ENCODE peak calls at places on chromosomes 7 and 10, in nine cellular contexts. One of them, this sample, is unnamed.
A peak's percentile ranks its signal among the peaks of the same experiment; 100 is the strongest.

GRCh38 chr10:1688531-1688930 is 48.8 kb downstream of the ADARB2 start:
- DNase-seq in uterus: no peak
- DNase-seq in neuronal stem cell: no peak
- DNase-seq in thoracic aorta: no peak
- DNase-seq in gastrocnemius medialis: no peak
- DNase-seq in transverse colon: no peak
- DNase-seq in K562: no peak
- DNase-seq in vagina: no peak
- DNase-seq in PC-3: no peak
- DNase-seq in this sample: no peak

GRCh38 chr7:143901360-143901709 is 641 bp downstream of the TCAF1 start:
- DNase-seq in uterus: peak; percentile 45
- DNase-seq in vagina: no peak
- DNase-seq in transverse colon: peak; percentile 33
- DNase-seq in thoracic aorta: no peak
- DNase-seq in neuronal stem cell: peak; percentile 56
- DNase-seq in K562: no peak
- DNase-seq in PC-3: no peak
- DNase-seq in gastrocnemius medialis: peak; percentile 19
- DNase-seq in this sample: no peak

GRCh38 chr7:94223375-94224084 is 171.2 kb upstream of the COL1A2 start:
- DNase-seq in uterus: no peak
- DNase-seq in transverse colon: no peak
- DNase-seq in vagina: no peak
- DNase-seq in PC-3: peak; percentile 63
- DNase-seq in gastrocnemius medialis: no peak
- DNase-seq in thoracic aorta: no peak
- DNase-seq in neuronal stem cell: peak; percentile 47
- DNase-seq in K562: no peak
- DNase-seq in this sample: peak; percentile 79

GRCh38 chr10:101000602-101000991 is 989 bp downstream of the LZTS2 start:
- DNase-seq in thoracic aorta: no peak
- DNase-seq in gastrocnemius medialis: no peak
- DNase-seq in PC-3: no peak
- DNase-seq in neuronal stem cell: no peak
- DNase-seq in vagina: no peak
- DNase-seq in K562: peak; percentile 27
- DNase-seq in transverse colon: peak; percentile 25
- DNase-seq in uterus: peak; percentile 34
- DNase-seq in this sample: no peak

GRCh38 chr10:131818510-131819234 is 82.1 kb upstream of the PPP2R2D start:
- DNase-seq in vagina: peak; percentile 94
- DNase-seq in gastrocnemius medialis: no peak
- DNase-seq in K562: no peak
- DNase-seq in PC-3: no peak
- DNase-seq in transverse colon: no peak
- DNase-seq in thoracic aorta: no peak
- DNase-seq in uterus: no peak
- DNase-seq in neuronal stem cell: no peak
- DNase-seq in this sample: no peak

GRCh38 chr7:44537442-44537841 is 3.7 kb downstream of the NPC1L1 start:
- DNase-seq in uterus: no peak
- DNase-seq in PC-3: no peak
- DNase-seq in vagina: no peak
- DNase-seq in gastrocnemius medialis: no peak
- DNase-seq in K562: no peak
- DNase-seq in thoracic aorta: no peak
- DNase-seq in transverse colon: no peak
- DNase-seq in neuronal stem cell: no peak
- DNase-seq in this sample: no peak

GRCh38 chr7:44087914-44088838 is 5.8 kb upstream of the POLM start:
- DNase-seq in uterus: peak; percentile 68
- DNase-seq in thoracic aorta: peak; percentile 72
- DNase-seq in vagina: no peak
- DNase-seq in transverse colon: no peak
- DNase-seq in PC-3: peak; percentile 52
- DNase-seq in K562: no peak
- DNase-seq in neuronal stem cell: no peak
- DNase-seq in gastrocnemius medialis: peak; percentile 55
- DNase-seq in this sample: no peak

GRCh38 chr10:69876286-69876685 is 74.6 kb downstream of the COL13A1 start:
- DNase-seq in PC-3: no peak
- DNase-seq in uterus: no peak
- DNase-seq in thoracic aorta: no peak
- DNase-seq in K562: no peak
- DNase-seq in vagina: no peak
- DNase-seq in gastrocnemius medialis: no peak
- DNase-seq in transverse colon: no peak
- DNase-seq in neuronal stem cell: no peak
- DNase-seq in this sample: no peak

GRCh38 chr7:16502303-16502702 is 24.3 kb upstream of the LRRC72 start:
- DNase-seq in uterus: no peak
- DNase-seq in vagina: no peak
- DNase-seq in thoracic aorta: no peak
- DNase-seq in gastrocnemius medialis: no peak
- DNase-seq in K562: no peak
- DNase-seq in neuronal stem cell: no peak
- DNase-seq in PC-3: no peak
- DNase-seq in transverse colon: no peak
- DNase-seq in this sample: no peak

GRCh38 chr7:79403879-79404278 is 49.6 kb downstream of the MAGI2 start:
- DNase-seq in thoracic aorta: no peak
- DNase-seq in gastrocnemius medialis: no peak
- DNase-seq in K562: no peak
- DNase-seq in vagina: no peak
- DNase-seq in transverse colon: no peak
- DNase-seq in uterus: no peak
- DNase-seq in neuronal stem cell: no peak
- DNase-seq in PC-3: no peak
- DNase-seq in this sample: no peak

GRCh38 chr7:155464183-155464582 is 6.3 kb downstream of the EN2 start:
- DNase-seq in neuronal stem cell: no peak
- DNase-seq in uterus: no peak
- DNase-seq in transverse colon: no peak
- DNase-seq in K562: no peak
- DNase-seq in vagina: no peak
- DNase-seq in gastrocnemius medialis: no peak
- DNase-seq in PC-3: no peak
- DNase-seq in thoracic aorta: no peak
- DNase-seq in this sample: no peak

GRCh38 chr7:100942038-100942774 is 7.1 kb upstream of the MUC3A start:
- DNase-seq in uterus: no peak
- DNase-seq in gastrocnemius medialis: no peak
- DNase-seq in PC-3: peak; percentile 93
- DNase-seq in neuronal stem cell: no peak
- DNase-seq in transverse colon: peak; percentile 42
- DNase-seq in K562: no peak
- DNase-seq in vagina: no peak
- DNase-seq in thoracic aorta: no peak
- DNase-seq in this sample: no peak

GRCh38 chr10:122362621-122363020 is 11.9 kb upstream of the PLEKHA1 start:
- DNase-seq in gastrocnemius medialis: no peak
- DNase-seq in uterus: no peak
- DNase-seq in neuronal stem cell: no peak
- DNase-seq in K562: no peak
- DNase-seq in PC-3: peak; percentile 38
- DNase-seq in thoracic aorta: no peak
- DNase-seq in transverse colon: no peak
- DNase-seq in vagina: no peak
- DNase-seq in this sample: no peak

GRCh38 chr10:132539894-132540293 is 2.3 kb downstream of the INPP5A start:
- DNase-seq in thoracic aorta: no peak
- DNase-seq in uterus: no peak
- DNase-seq in neuronal stem cell: no peak
- DNase-seq in gastrocnemius medialis: no peak
- DNase-seq in transverse colon: no peak
- DNase-seq in PC-3: peak; percentile 60
- DNase-seq in K562: no peak
- DNase-seq in vagina: no peak
- DNase-seq in this sample: no peak

GRCh38 chr7:2508327-2509231 is 11.0 kb upstream of the LFNG start:
- DNase-seq in neuronal stem cell: no peak
- DNase-seq in PC-3: no peak
- DNase-seq in vagina: no peak
- DNase-seq in K562: peak; percentile 62
- DNase-seq in transverse colon: peak; percentile 71
- DNase-seq in thoracic aorta: no peak
- DNase-seq in uterus: no peak
- DNase-seq in gastrocnemius medialis: peak; percentile 66
- DNase-seq in this sample: no peak

GRCh38 chr7:35731349-35731748 is 36.4 kb upstream of the HERPUD2 start:
- DNase-seq in transverse colon: no peak
- DNase-seq in vagina: no peak
- DNase-seq in neuronal stem cell: no peak
- DNase-seq in PC-3: no peak
- DNase-seq in thoracic aorta: no peak
- DNase-seq in gastrocnemius medialis: no peak
- DNase-seq in K562: no peak
- DNase-seq in uterus: no peak
- DNase-seq in this sample: no peak

GRCh38 chr10:9228770-9229169 is 1174.3 kb downstream of the GATA3 start:
- DNase-seq in vagina: no peak
- DNase-seq in K562: no peak
- DNase-seq in thoracic aorta: no peak
- DNase-seq in neuronal stem cell: no peak
- DNase-seq in PC-3: peak; percentile 9
- DNase-seq in transverse colon: no peak
- DNase-seq in uterus: no peak
- DNase-seq in gastrocnemius medialis: no peak
- DNase-seq in this sample: no peak

GRCh38 chr10:103854687-103855423 is 521 bp downstream of the SH3PXD2A start:
- DNase-seq in uterus: peak; percentile 72
- DNase-seq in K562: no peak
- DNase-seq in neuronal stem cell: no peak
- DNase-seq in PC-3: no peak
- DNase-seq in gastrocnemius medialis: peak; percentile 45
- DNase-seq in vagina: no peak
- DNase-seq in transverse colon: peak; percentile 46
- DNase-seq in thoracic aorta: no peak
- DNase-seq in this sample: no peak

GRCh38 chr7:134448359-134449229 is 10.3 kb downstream of the AKR1B1 start:
- DNase-seq in PC-3: peak; percentile 97
- DNase-seq in neuronal stem cell: no peak
- DNase-seq in gastrocnemius medialis: no peak
- DNase-seq in thoracic aorta: no peak
- DNase-seq in transverse colon: no peak
- DNase-seq in vagina: no peak
- DNase-seq in K562: peak; percentile 79
- DNase-seq in uterus: no peak
- DNase-seq in this sample: no peak

GRCh38 chr10:73819513-73820093 is 8.2 kb upstream of the NDST2 start:
- DNase-seq in neuronal stem cell: no peak
- DNase-seq in K562: no peak
- DNase-seq in uterus: no peak
- DNase-seq in thoracic aorta: no peak
- DNase-seq in gastrocnemius medialis: peak; percentile 82
- DNase-seq in vagina: no peak
- DNase-seq in transverse colon: peak; percentile 84
- DNase-seq in PC-3: peak; percentile 97
- DNase-seq in this sample: no peak

DNA sequence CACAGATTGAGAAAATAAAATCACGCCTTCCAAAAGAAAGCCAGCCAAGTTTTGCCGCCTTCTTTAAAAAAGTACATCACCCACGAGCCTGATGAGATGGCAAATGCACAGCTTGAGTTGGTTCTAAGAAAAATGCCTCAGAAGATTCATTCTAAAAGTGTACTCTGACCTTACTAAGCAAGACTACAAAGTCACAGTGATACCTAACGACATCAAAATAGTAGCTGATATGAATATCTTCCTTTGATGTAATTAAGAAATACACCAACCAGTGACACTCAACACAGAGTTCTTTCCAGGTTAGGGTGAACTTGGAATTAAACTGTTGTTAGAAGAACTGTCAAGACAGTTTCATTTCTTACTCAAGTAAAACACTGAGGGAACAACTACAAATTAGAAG is 78.0 kb upstream of the AMPH start:
- DNase-seq in thoracic aorta: no peak
- DNase-seq in vagina: no peak
- DNase-seq in neuronal stem cell: no peak
- DNase-seq in PC-3: no peak
- DNase-seq in transverse colon: no peak
- DNase-seq in K562: no peak
- DNase-seq in gastrocnemius medialis: no peak
- DNase-seq in uterus: no peak
- DNase-seq in this sample: no peak
- H3K27ac ChIP-seq in thoracic aorta: no peak overlapping the region
- H3K27ac ChIP-seq in vagina: no peak overlapping the region
- H3K27ac ChIP-seq in neuronal stem cell: no peak overlapping the region
- H3K27ac ChIP-seq in PC-3: no peak overlapping the region
- H3K27ac ChIP-seq in transverse colon: no peak overlapping the region
- H3K27ac ChIP-seq in K562: no peak overlapping the region
- H3K27ac ChIP-seq in gastrocnemius medialis: no peak overlapping the region
- H3K27ac ChIP-seq in uterus: no peak overlapping the region
- H3K27ac ChIP-seq in this sample: no peak overlapping the region

GRCh38 chr10:75122505-75122904 is 11.0 kb downstream of the SAMD8 start:
- DNase-seq in neuronal stem cell: no peak
- DNase-seq in PC-3: no peak
- DNase-seq in gastrocnemius medialis: no peak
- DNase-seq in K562: no peak
- DNase-seq in vagina: no peak
- DNase-seq in thoracic aorta: no peak
- DNase-seq in uterus: no peak
- DNase-seq in transverse colon: no peak
- DNase-seq in this sample: no peak
- H3K27ac ChIP-seq in neuronal stem cell: no peak overlapping the region
- H3K27ac ChIP-seq in PC-3: no peak overlapping the region
- H3K27ac ChIP-seq in gastrocnemius medialis: peak overlapping the region; percentile 78
- H3K27ac ChIP-seq in K562: no peak overlapping the region
- H3K27ac ChIP-seq in vagina: peak overlapping the region; percentile 20
- H3K27ac ChIP-seq in thoracic aorta: no peak overlapping the region
- H3K27ac ChIP-seq in uterus: no peak overlapping the region
- H3K27ac ChIP-seq in transverse colon: no peak overlapping the region
- H3K27ac ChIP-seq in this sample: no peak overlapping the region

DNA sequence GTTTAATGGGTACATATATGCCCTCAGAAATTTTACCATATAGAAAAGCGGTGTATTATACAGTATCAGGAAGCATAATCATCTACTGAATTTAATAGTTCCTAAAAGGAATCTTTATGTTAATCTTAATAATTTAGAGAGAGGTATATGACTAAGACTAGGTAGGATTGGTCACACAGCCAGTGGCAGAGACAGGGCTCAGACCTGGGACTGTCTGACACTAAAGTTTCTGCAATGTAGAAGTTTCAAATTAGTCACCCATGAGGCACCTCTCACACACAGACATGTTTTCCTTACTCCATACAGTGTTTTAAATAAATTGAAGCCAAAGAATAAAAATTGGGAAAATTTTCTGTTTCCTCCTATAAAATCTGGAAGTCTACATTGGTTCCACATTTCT is 72.8 kb upstream of the ADRA2A start:
- DNase-seq in neuronal stem cell: no peak
- DNase-seq in K562: no peak
- DNase-seq in uterus: no peak
- DNase-seq in vagina: no peak
- DNase-seq in thoracic aorta: no peak
- DNase-seq in gastrocnemius medialis: no peak
- DNase-seq in PC-3: no peak
- DNase-seq in transverse colon: no peak
- DNase-seq in this sample: no peak
- H3K27ac ChIP-seq in neuronal stem cell: no peak overlapping the region
- H3K27ac ChIP-seq in K562: no peak overlapping the region
- H3K27ac ChIP-seq in uterus: no peak overlapping the region
- H3K27ac ChIP-seq in vagina: no peak overlapping the region
- H3K27ac ChIP-seq in thoracic aorta: no peak overlapping the region
- H3K27ac ChIP-seq in gastrocnemius medialis: no peak overlapping the region
- H3K27ac ChIP-seq in PC-3: no peak overlapping the region
- H3K27ac ChIP-seq in transverse colon: no peak overlapping the region
- H3K27ac ChIP-seq in this sample: no peak overlapping the region

GRCh38 chr7:74252893-74253292 is 1.3 kb downstream of the RFC2 start:
- DNase-seq in uterus: no peak
- DNase-seq in gastrocnemius medialis: peak; percentile 37
- DNase-seq in transverse colon: peak; percentile 53
- DNase-seq in vagina: no peak
- DNase-seq in K562: no peak
- DNase-seq in thoracic aorta: no peak
- DNase-seq in neuronal stem cell: no peak
- DNase-seq in PC-3: no peak
- DNase-seq in this sample: no peak
- H3K27ac ChIP-seq in uterus: no peak overlapping the region
- H3K27ac ChIP-seq in gastrocnemius medialis: no peak overlapping the region
- H3K27ac ChIP-seq in transverse colon: peak overlapping the region; percentile 96
- H3K27ac ChIP-seq in vagina: no peak overlapping the region
- H3K27ac ChIP-seq in K562: no peak overlapping the region
- H3K27ac ChIP-seq in thoracic aorta: no peak overlapping the region
- H3K27ac ChIP-seq in neuronal stem cell: no peak overlapping the region
- H3K27ac ChIP-seq in PC-3: no peak overlapping the region
- H3K27ac ChIP-seq in this sample: no peak overlapping the region